ENCODE peak calls at places on chromosomes 13 and 19, in five cellular contexts. I is HCT116, F is IMR-90, K is heart right ventricle, Y is H9. J is an unnamed sample.

GRCh38 chr19:44891016-44891882 is at the start of gene TOMM40:
- DNase-seq in I (no peak), F (peak; percentile 100), K (no peak), Y (no peak), J (no peak)

GRCh38 chr13:91470084-91470621 is 71.7 kb downstream of the GPC5 start:
- DNase-seq in I (no peak), F (no peak), K (no peak), Y (no peak), J (no peak)

GRCh38 chr13:70732611-70733010 is 624.4 kb upstream of the KLHL1 start:
- DNase-seq in I (no peak), F (no peak), K (no peak), Y (no peak), J (no peak)

GRCh38 chr19:44903602-44904425 is 1.8 kb upstream of the APOE start:
- DNase-seq in I (no peak), F (peak; percentile 49), K (peak; percentile 58), Y (peak; percentile 84), J (no peak)

GRCh38 chr19:46606019-46606418 is 4.9 kb downstream of the CALM3 start:
- DNase-seq in I (no peak), F (no peak), K (no peak), Y (no peak), J (no peak)

GRCh38 chr13:99055286-99056073 is 77.6 kb upstream of the DOCK9 start:
- DNase-seq in I (no peak), F (no peak), K (no peak), Y (peak; percentile 37), J (peak; percentile 25)

GRCh38 chr13:73521291-73521626 is 462.5 kb downstream of the KLF5 start:
- DNase-seq in I (no peak), F (no peak), K (no peak), Y (no peak), J (no peak)

GRCh38 chr19:21912654-21913053 is 76.7 kb upstream of the ZNF43 start:
- DNase-seq in I (no peak), F (no peak), K (no peak), Y (no peak), J (no peak)

GRCh38 chr13:31242935-31243334 is 43.2 kb downstream of the B3GLCT start:
- DNase-seq in I (no peak), F (peak; percentile 32), K (no peak), Y (no peak), J (no peak)

GRCh38 chr19:12666305-12667048 is at the start of the genes MAN2B1 and WDR83:
- DNase-seq in I (no peak), F (peak; percentile 52), K (peak; percentile 76), Y (peak; percentile 89), J (no peak)

GRCh38 chr19:3968556-3969434 is 2.1 kb downstream of the DAPK3 start:
- DNase-seq in I (peak; percentile 85), F (peak; percentile 100), K (peak; percentile 96), Y (peak; percentile 99), J (peak; percentile 97)

GRCh38 chr19:16197188-16197621 is 506 bp upstream of the AP1M1 start:
- DNase-seq in I (no peak), F (peak; percentile 92), K (no peak), Y (no peak), J (no peak)
- H3K27me3 ChIP-seq in I (no peaks in the 10 kb centered on the region), F (no peaks in the 10 kb centered on the region), K (no peaks in the 10 kb centered on the region), Y (no peaks in the 10 kb centered on the region), J (no peaks in the 10 kb centered on the region)

GRCh38 chr19:11483176-11484111 is 2.6 kb upstream of the ELAVL3 start:
- DNase-seq in I (no peak), F (no peak), K (no peak), Y (peak; percentile 77), J (no peak)
- H3K27me3 ChIP-seq in I (no peaks in the 10 kb centered on the region), F (peaks cover 35% of the 10 kb centered on the region), K (peaks cover 52% of the 10 kb centered on the region), Y (peaks cover 12% of the 10 kb centered on the region), J (no peaks in the 10 kb centered on the region)

GRCh38 chr19:1787116-1787515 is 25.0 kb downstream of the ATP8B3 start:
- DNase-seq in I (no peak), F (no peak), K (no peak), Y (no peak), J (no peak)
- H3K27me3 ChIP-seq in I (no peaks in the 10 kb centered on the region), F (peaks cover 32% of the 10 kb centered on the region), K (peaks cover 72% of the 10 kb centered on the region), Y (no peaks in the 10 kb centered on the region), J (no peaks in the 10 kb centered on the region)

DNA sequence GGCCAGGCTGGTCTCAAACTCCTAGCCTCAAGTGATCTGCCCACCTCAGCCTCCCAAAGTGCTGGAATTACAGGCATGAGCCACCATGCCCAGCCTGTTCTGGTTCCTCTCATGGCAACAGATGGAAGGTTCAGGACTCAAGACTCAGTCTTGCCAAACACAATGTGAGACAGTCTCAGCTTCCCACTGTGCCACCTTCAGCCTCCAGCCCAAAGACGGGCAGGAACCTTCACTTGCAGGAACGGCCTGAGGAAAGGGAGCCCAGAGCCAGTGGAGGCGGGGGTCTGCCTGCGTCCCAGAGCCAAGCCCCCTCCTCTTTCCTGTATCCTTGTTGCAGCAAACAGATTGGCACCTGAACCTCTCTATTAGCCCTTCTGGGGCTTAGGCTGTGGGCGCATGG is 2.9 kb upstream of the CHST8 start:
- DNase-seq in I (no peak), F (no peak), K (no peak), Y (no peak), J (no peak)
- H3K27me3 ChIP-seq in I (peaks cover 32% of the 10 kb centered on the region), F (peaks cover 37% of the 10 kb centered on the region), K (peaks cover 83% of the 10 kb centered on the region), Y (peaks cover 22% of the 10 kb centered on the region), J (no peaks in the 10 kb centered on the region)

DNA sequence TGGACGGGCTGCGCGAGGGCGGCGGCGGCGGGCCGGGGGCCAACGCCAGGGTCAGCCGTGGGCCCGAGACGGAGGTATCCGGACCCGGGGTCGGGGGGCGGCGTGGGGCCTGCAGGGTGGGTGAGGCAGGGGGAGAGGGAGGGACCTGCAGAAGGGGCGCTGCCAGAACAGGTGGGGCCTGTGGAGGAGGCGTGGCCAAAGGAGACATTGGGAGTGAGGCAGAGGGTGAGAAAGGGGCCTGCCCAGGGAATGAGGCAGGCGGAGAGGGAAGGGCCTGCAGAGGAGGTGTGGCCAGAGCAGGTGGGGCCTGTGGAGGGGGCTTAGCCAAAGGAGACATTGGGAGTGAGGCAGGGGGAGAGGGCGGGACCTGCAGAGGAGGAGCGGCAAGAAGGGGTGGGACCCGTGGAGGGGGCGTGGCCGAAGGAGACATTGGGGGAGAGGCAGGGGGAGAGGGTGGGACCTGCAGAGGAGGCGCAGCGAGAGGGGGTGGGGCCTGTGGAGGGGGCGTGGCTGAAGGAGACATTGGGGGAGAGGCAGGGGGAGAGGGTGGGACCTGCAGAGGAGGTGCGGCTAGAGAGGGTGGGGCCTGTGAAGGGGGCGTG is 4.2 kb downstream of the PRR36 start:
- DNase-seq in I (peak; percentile 79), F (peak; percentile 8), K (peak; percentile 29), Y (peak; percentile 97), J (no peak)
- H3K27me3 ChIP-seq in I (no peaks in the 10 kb centered on the region), F (peaks cover 30% of the 10 kb centered on the region), K (peaks cover 55% of the 10 kb centered on the region), Y (peaks cover 1% of the 10 kb centered on the region), J (no peaks in the 10 kb centered on the region)

GRCh38 chr19:50822661-50823208 is 852 bp downstream of the KLK1 start:
- DNase-seq in I (no peak), F (no peak), K (no peak), Y (no peak), J (no peak)
- H3K27me3 ChIP-seq in I (no peaks in the 10 kb centered on the region), F (peaks cover 40% of the 10 kb centered on the region), K (peaks cover 93% of the 10 kb centered on the region), Y (peaks cover 8% of the 10 kb centered on the region), J (no peaks in the 10 kb centered on the region)

DNA sequence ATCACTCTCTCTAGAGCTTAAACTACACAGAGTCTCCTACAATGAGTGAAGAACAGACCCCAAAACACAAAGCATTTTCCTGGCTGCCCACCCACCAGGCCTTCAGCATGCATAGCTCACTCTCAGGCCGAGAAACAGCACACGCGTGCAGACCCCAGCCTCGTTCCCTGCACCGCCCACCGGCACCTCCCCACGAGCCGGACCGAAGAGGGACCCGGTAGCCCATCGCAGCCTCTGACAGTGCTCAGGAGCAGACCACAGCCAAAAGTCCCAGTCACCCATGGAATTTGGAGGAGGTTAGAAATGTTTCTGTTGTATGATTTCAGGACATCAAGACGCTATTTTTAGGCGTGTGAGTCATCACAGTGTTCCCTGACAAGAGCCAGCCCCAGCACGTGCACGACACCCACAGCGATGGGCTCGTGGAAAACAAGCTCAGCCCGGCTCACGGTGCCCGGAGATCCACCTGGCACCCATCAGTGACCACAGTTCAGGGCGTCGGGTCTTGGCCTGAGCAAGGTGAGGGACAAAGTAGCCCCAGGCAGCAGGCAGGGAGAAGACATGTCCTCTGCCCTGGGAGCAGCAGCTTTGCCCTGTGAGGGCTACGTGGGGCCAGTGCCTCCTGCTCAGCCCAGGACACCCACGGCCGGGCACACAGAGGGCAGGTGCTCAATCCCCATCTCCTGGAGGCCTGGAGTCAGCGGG is 50.1 kb upstream of the SPACA7 start:
- DNase-seq in I (no peak), F (no peak), K (peak; percentile 16), Y (no peak), J (no peak)
- H3K27me3 ChIP-seq in I (peaks cover 21% of the 10 kb centered on the region), F (no peaks in the 10 kb centered on the region), K (peaks cover 33% of the 10 kb centered on the region), Y (peaks cover 8% of the 10 kb centered on the region), J (no peaks in the 10 kb centered on the region)